ENCODE peak calls at places on chromosomes 1 and 21, in six cellular contexts. Q, N, W, Y, Z and R are unnamed samples.

GRCh38 chr1:36086529-36087232 is 2.0 kb upstream of the ADPRS start:
- DNase-seq in Q (no peak), N (no peak), W (no peak), Y (no peak), Z (no peak), R (no peak)

GRCh38 chr1:1989102-1989542 is 14.5 kb downstream of the CFAP74 start:
- DNase-seq in Q (no peak), N (no peak), W (peak), Y (peak), Z (no peak), R (no peak)

GRCh38 chr1:226690460-226690982 is 48.6 kb downstream of the ITPKB start:
- DNase-seq in Q (no peak), N (no peak), W (no peak), Y (peak), Z (peak), R (no peak)

GRCh38 chr1:119676571-119677206 is 28.6 kb upstream of the ZNF697 start:
- DNase-seq in Q (no peak), N (no peak), W (no peak), Y (peak), Z (no peak), R (no peak)

GRCh38 chr1:216750031-216750627 is 26.9 kb upstream of the ESRRG start:
- DNase-seq in Q (peak), N (peak), W (peak), Y (peak), Z (no peak), R (no peak)

GRCh38 chr1:50929376-50929958 is 30.6 kb downstream of the FAF1 start:
- DNase-seq in Q (peak), N (no peak), W (no peak), Y (peak), Z (no peak), R (no peak)

GRCh38 chr21:43703068-43703880 is 15.7 kb upstream of the PDXK start:
- DNase-seq in Q (peak), N (no peak), W (peak), Y (peak), Z (peak), R (no peak)

GRCh38 chr1:25829046-25829445 is 9.3 kb downstream of the MTFR1L start:
- DNase-seq in Q (no peak), N (no peak), W (no peak), Y (no peak), Z (no peak), R (no peak)

GRCh38 chr1:93447481-93448291 is at the start of gene FNBP1L:
- DNase-seq in Q (peak), N (peak), W (peak), Y (peak), Z (peak), R (peak)